ENCODE peak calls at places on chromosomes 6 and 20, in nine cellular contexts. Q is sigmoid colon, L is H1, O is A549, K is ovary, X is upper lobe of left lung, A is stomach, H is tibial nerve, D is suprapubic skin. M is an unnamed sample.
A peak's percentile ranks its signal among the peaks of the same experiment; 100 is the strongest.

GRCh38 chr6:56486681-56487080 is 156.0 kb downstream of the DST start:
- DNase-seq in Q (no peak), L (no peak), O (no peak), K (no peak), X (no peak), A (no peak), H (no peak), D (no peak), M (no peak)

GRCh38 chr6:122289721-122290501 is 109.5 kb upstream of the HSF2 start:
- DNase-seq in Q (no peak), L (no peak), O (peak; percentile 4), K (no peak), X (no peak), A (no peak), H (no peak), D (no peak), M (no peak)

GRCh38 chr20:56781108-56781739 is 152.1 kb downstream of the TFAP2C start:
- DNase-seq in Q (no peak), L (no peak), O (peak; percentile 80), K (no peak), X (no peak), A (no peak), H (no peak), D (peak; percentile 90), M (no peak)

GRCh38 chr20:9411833-9412232 is 102.6 kb upstream of the LAMP5 start:
- DNase-seq in Q (no peak), L (no peak), O (no peak), K (no peak), X (no peak), A (no peak), H (no peak), D (no peak), M (no peak)

GRCh38 chr6:12296255-12296573 is 6.1 kb downstream of the EDN1 start:
- DNase-seq in Q (no peak), L (no peak), O (peak; percentile 92), K (no peak), X (no peak), A (peak; percentile 44), H (peak; percentile 17), D (no peak), M (peak; percentile 69)

GRCh38 chr6:165850434-165851019 is 187.5 kb upstream of the PDE10A start:
- DNase-seq in Q (peak; percentile 87), L (peak; percentile 86), O (peak; percentile 53), K (peak; percentile 82), X (peak; percentile 84), A (peak; percentile 78), H (peak; percentile 64), D (no peak), M (peak; percentile 76)

GRCh38 chr6:30264731-30265130 is 51.5 kb upstream of the TRIM26 start:
- DNase-seq in Q (no peak), L (no peak), O (no peak), K (no peak), X (no peak), A (no peak), H (no peak), D (no peak), M (no peak)

GRCh38 chr6:40477246-40478126 is 109.7 kb downstream of the LRFN2 start:
- DNase-seq in Q (no peak), L (no peak), O (no peak), K (no peak), X (no peak), A (no peak), H (no peak), D (no peak), M (peak; percentile 15)

GRCh38 chr6:88477411-88477810 is 311.3 kb upstream of the CNR1 start:
- DNase-seq in Q (no peak), L (no peak), O (peak; percentile 21), K (no peak), X (no peak), A (no peak), H (no peak), D (no peak), M (no peak)

GRCh38 chr6:137913434-137913833 is 46.4 kb downstream of the TNFAIP3 start:
- DNase-seq in Q (no peak), L (no peak), O (no peak), K (no peak), X (no peak), A (no peak), H (no peak), D (no peak), M (no peak)

GRCh38 chr20:8073024-8073832 is 53.7 kb upstream of the TMX4 start:
- DNase-seq in Q (no peak), L (no peak), O (peak; percentile 10), K (no peak), X (no peak), A (no peak), H (no peak), D (no peak), M (no peak)

GRCh38 chr20:33516882-33517281 is 27.0 kb downstream of the CBFA2T2 start:
- DNase-seq in Q (no peak), L (no peak), O (peak; percentile 47), K (no peak), X (no peak), A (no peak), H (no peak), D (no peak), M (no peak)

DNA sequence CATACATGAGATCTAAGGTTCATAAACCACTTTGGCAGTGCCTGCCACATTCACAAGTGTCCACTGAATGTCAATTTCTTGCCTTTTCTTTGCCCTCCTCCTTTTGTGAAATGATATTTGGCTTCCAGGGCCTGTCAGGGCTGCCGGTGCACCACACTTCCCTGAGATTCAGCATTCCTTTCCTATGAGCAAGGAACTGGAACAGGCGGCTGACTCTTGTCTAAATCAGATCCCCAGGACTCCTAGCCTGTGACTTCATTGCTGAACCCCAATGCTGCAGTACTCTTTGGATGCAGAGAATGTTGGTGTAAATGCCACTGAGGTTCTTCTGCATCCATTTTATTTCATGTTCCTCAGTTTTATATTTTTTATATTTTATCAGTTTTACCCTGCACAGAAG is 172.2 kb downstream of the ARID1B start:
- DNase-seq in Q (no peak), L (no peak), O (peak; percentile 21), K (no peak), X (no peak), A (no peak), H (no peak), D (no peak), M (no peak)
- H3K27ac ChIP-seq in Q (peak overlapping the region; percentile 27), L (no peak overlapping the region), O (peak overlapping the region; percentile 19), K (no peak overlapping the region), X (peak overlapping the region; percentile 25), A (peak overlapping the region; percentile 2), H (no peak overlapping the region), D (peak overlapping the region; percentile 35), M (no peak overlapping the region)

DNA sequence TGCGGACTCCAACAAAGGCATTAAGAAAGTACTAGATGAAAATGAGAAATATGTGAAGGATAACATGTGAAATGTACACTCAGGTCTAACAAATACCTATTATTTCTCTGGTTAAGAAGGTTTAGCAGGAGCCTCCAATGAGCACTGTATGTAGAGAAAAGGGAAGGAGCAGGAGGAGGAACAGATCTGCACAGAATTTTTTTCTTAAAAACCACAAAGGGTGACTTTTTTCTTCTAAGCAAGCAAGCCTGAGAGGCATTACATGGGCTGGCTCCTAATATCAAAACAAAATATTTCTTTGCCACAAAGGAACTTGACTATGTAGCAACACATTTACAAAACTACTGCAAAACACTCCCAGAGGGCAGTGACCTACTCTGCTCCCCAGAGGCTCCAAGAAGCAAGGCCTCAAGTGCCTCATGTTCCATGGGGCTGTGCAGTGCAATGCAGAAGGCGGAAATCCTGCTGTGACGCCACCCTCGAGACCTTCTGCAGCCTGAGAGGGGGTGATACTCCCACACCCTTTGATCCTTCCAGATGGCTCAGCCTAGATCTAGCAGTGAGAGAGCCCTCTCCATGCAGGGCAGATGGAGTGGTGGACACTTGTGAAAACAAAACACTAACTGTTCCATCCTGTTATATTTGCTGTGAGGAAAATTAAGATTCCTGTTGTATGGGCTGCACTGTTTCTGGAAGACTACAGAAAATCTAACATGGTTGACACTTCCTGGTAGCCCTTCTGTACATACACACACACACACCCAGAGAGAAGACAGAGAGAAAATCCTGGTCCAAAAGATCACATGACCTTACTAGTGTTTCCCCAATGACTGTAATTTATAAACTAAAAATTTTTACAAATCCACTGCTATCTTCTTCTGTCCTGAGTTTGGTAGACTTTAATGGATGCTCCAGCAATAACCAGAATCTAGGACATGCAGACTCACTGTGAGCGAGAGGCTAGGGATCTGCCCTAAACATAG is 36.0 kb upstream of the SMIM29 start:
- DNase-seq in Q (peak; percentile 78), L (no peak), O (no peak), K (peak; percentile 39), X (no peak), A (peak; percentile 29), H (peak; percentile 61), D (no peak), M (peak; percentile 31)
- TF ChIP-seq EP300 in Q (no peak), L (no peak), O (no peak), K (no peak), X (no peak), A (no peak), H (peak; percentile 14), D (no peak), M (no peak)

GRCh38 chr6:46421939-46422338 is 69.3 kb downstream of the RCAN2 start:
- DNase-seq in Q (no peak), L (no peak), O (no peak), K (no peak), X (no peak), A (no peak), H (no peak), D (no peak), M (no peak)

GRCh38 chr6:46419576-46420002 is 71.7 kb downstream of the RCAN2 start:
- DNase-seq in Q (peak; percentile 66), L (peak; percentile 52), O (peak; percentile 49), K (peak; percentile 82), X (no peak), A (peak; percentile 59), H (peak; percentile 33), D (no peak), M (peak; percentile 60)

GRCh38 chr6:46422619-46423018 is 68.6 kb downstream of the RCAN2 start:
- DNase-seq in Q (no peak), L (no peak), O (no peak), K (no peak), X (no peak), A (no peak), H (no peak), D (no peak), M (no peak)

DNA sequence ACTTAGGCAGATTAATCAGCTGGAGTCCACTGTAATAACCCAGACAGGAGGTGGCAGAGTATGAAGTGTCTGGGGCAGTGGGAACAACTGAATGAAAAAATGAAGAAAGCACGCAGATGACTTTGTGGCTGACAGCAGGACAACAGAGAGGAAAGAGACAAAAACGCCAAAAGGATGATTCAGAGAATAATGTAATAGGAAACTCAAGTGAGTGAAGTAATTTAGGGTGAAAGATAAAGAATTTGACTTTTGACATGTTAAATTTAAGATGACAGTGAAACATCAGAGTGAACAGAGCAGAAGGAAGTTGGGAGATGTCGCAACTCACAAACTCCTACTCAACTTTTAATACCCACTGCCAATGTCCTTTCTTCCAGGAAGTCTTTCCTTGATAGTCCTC is 70.0 kb downstream of the RCAN2 start:
- DNase-seq in Q (no peak), L (no peak), O (no peak), K (no peak), X (no peak), A (no peak), H (no peak), D (no peak), M (no peak)
- TF ChIP-seq CTCF in Q (no peak), L (no peak), O (no peak), K (no peak), X (no peak), A (no peak), H (no peak), D (no peak), M (no peak)

DNA sequence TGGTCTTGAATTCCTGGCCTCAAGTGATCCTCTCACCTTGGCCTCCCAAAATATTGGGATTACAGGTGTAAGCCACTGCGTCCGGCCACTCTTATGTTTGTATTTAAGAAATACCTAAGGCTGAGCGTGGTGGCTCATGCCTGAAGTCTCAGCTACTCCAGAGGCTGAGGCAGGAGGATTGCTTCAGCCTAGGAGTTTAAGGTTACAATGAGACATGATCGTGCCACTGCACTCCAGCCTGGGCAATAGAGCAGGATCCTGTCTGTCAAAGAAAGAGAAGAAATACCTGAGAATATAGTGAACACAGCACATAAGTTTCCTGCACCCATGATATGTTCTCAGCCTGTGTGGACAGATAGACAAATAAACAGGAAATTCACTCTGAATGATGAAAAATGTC is 13.9 kb upstream of the MMP9 start:
- DNase-seq in Q (no peak), L (no peak), O (no peak), K (no peak), X (no peak), A (no peak), H (no peak), D (no peak), M (no peak)
- H3K27ac ChIP-seq in Q (no peak overlapping the region), L (no peak overlapping the region), O (no peak overlapping the region), K (no peak overlapping the region), X (no peak overlapping the region), A (no peak overlapping the region), H (no peak overlapping the region), D (no peak overlapping the region), M (no peak overlapping the region)